ENCODE peak calls at places on chromosomes 6 and 20, in eight cellular contexts. B is colonic mucosa, A is coronary artery, M is pancreas, N is upper lobe of right lung, T is SK-N-SH, S is tibial artery, U is heart right ventricle. W is an unnamed sample.

GRCh38 chr6:92047886-92048285 is 1371.5 kb downstream of the EPHA7 start:
- DNase-seq in U (no peak), N (no peak), A (no peak), S (no peak), B (no peak), M (no peak), T (no peak), W (no peak)

GRCh38 chr6:148760568-148761531 is 14.0 kb downstream of the UST start:
- DNase-seq in B (peak; percentile 41), N (no peak), S (peak; percentile 89), T (no peak), M (no peak), U (peak; percentile 62), A (no peak), W (peak; percentile 95)

GRCh38 chr20:32387262-32387661 is 29.1 kb downstream of the ASXL1 start:
- DNase-seq in S (no peak), B (no peak), A (no peak), M (no peak), T (no peak), U (no peak), N (no peak), W (no peak)

GRCh38 chr20:42258568-42258967 is 640.4 kb upstream of the CHD6 start:
- DNase-seq in B (no peak), A (no peak), N (no peak), M (no peak), U (no peak), T (no peak), S (no peak), W (no peak)

GRCh38 chr6:1554241-1554880 is 55.4 kb upstream of the FOXC1 start:
- DNase-seq in N (no peak), S (no peak), B (no peak), U (no peak), M (no peak), A (no peak), T (no peak), W (no peak)

GRCh38 chr6:99415446-99415845 is 9.7 kb downstream of the PNISR start:
- DNase-seq in T (no peak), S (no peak), B (no peak), A (no peak), N (no peak), U (no peak), M (no peak), W (no peak)

GRCh38 chr6:24093381-24093780 is 32.6 kb upstream of the NRSN1 start:
- DNase-seq in A (no peak), U (no peak), M (no peak), B (no peak), S (no peak), N (no peak), T (no peak), W (no peak)

GRCh38 chr6:17861361-17861760 is 126.1 kb downstream of the KIF13A start:
- DNase-seq in A (no peak), N (no peak), M (no peak), B (no peak), S (no peak), U (no peak), T (no peak), W (no peak)

GRCh38 chr6:17281100-17281496 is at the start of gene RBM24:
- DNase-seq in N (peak; percentile 82), M (peak; percentile 52), T (peak; percentile 78), U (peak; percentile 55), B (peak; percentile 86), A (peak; percentile 79), S (peak; percentile 64), W (peak; percentile 66)

GRCh38 chr20:22207280-22207679 is 377.1 kb downstream of the FOXA2 start:
- DNase-seq in N (no peak), A (no peak), U (no peak), S (no peak), M (no peak), T (no peak), B (no peak), W (no peak)

GRCh38 chr6:168044521-168045130 is 34.4 kb downstream of the FRMD1 start:
- DNase-seq in B (no peak), S (no peak), U (no peak), A (no peak), N (peak; percentile 51), T (no peak), M (no peak), W (no peak)

GRCh38 chr20:36152266-36152665 is 2.3 kb upstream of the EPB41L1 start:
- DNase-seq in M (no peak), S (no peak), B (no peak), T (no peak), U (peak; percentile 64), A (no peak), N (no peak), W (no peak)

GRCh38 chr20:22805219-22805618 is 220.8 kb upstream of the FOXA2 start:
- DNase-seq in T (no peak), N (no peak), B (no peak), U (no peak), A (no peak), S (no peak), M (no peak), W (peak; percentile 91)

GRCh38 chr20:46559685-46560440 is 9.4 kb upstream of the OCSTAMP start:
- DNase-seq in M (no peak), B (no peak), N (no peak), U (no peak), A (no peak), S (no peak), T (no peak), W (no peak)

GRCh38 chr6:77650098-77650663 is 2.7 kb upstream of the MEI4 start:
- DNase-seq in M (peak; percentile 86), S (no peak), U (peak; percentile 47), T (peak; percentile 20), A (peak; percentile 72), N (peak; percentile 67), B (no peak), W (peak; percentile 17)

GRCh38 chr6:33860706-33861474 is 57.1 kb upstream of the MLN start:
- DNase-seq in B (peak; percentile 28), T (no peak), N (no peak), U (no peak), S (no peak), A (no peak), M (no peak), W (peak; percentile 48)

GRCh38 chr6:5030596-5031136 is 26.8 kb upstream of the RPP40 start:
- DNase-seq in U (peak; percentile 68), A (peak; percentile 79), S (peak; percentile 73), N (peak; percentile 81), M (peak; percentile 39), B (peak; percentile 85), T (peak; percentile 74), W (peak; percentile 92)

GRCh38 chr6:122400121-122400450 is 634 bp downstream of the HSF2 start:
- DNase-seq in T (no peak), U (no peak), N (no peak), A (no peak), M (no peak), S (peak; percentile 30), B (no peak), W (peak; percentile 15)

GRCh38 chr6:157512081-157512682 is 131.2 kb downstream of the ZDHHC14 start:
- DNase-seq in M (no peak), T (no peak), U (no peak), S (no peak), N (no peak), A (no peak), B (no peak), W (no peak)

GRCh38 chr6:15442467-15442866 is 196.6 kb downstream of the JARID2 start:
- DNase-seq in A (no peak), B (no peak), M (no peak), T (no peak), N (no peak), S (no peak), U (no peak), W (no peak)

GRCh38 chr6:151451417-151451949 is 443 bp downstream of the RMND1 start:
- DNase-seq in T (no peak), M (no peak), B (no peak), S (no peak), A (no peak), N (no peak), U (no peak), W (no peak)

GRCh38 chr6:151448623-151449022 is 3.3 kb downstream of the RMND1 start:
- DNase-seq in A (no peak), M (no peak), S (no peak), B (no peak), T (no peak), U (no peak), N (no peak), W (no peak)

GRCh38 chr6:151447237-151447636 is 4.7 kb downstream of the RMND1 start:
- DNase-seq in T (no peak), A (no peak), U (no peak), B (no peak), M (no peak), S (no peak), N (no peak), W (no peak)

GRCh38 chr6:151451950-151452749 is at the start of gene RMND1:
- DNase-seq in S (peak; percentile 100), B (peak; percentile 100), M (peak; percentile 100), T (peak; percentile 97), U (peak; percentile 100), N (peak; percentile 100), A (peak; percentile 100), W (peak; percentile 100)

GRCh38 chr6:151452750-151453427 is 963 bp upstream of the RMND1 start:
- DNase-seq in U (peak; percentile 25), A (no peak), S (peak; percentile 57), B (peak; percentile 44), M (peak; percentile 18), N (no peak), T (peak; percentile 23), W (peak; percentile 39)
- TF ChIP-seq CTCF in U (no peak), A (no peak), S (no peak), B (no peak), M (no peak), N (no peak), T (no peak), W (no peak)

GRCh38 chr6:149990672-149991402 is 27.1 kb downstream of the ULBP1 start:
- DNase-seq in M (no peak), A (no peak), S (no peak), U (no peak), N (no peak), T (peak; percentile 39), B (no peak), W (no peak)
- H3K4me3 ChIP-seq in M (peak overlapping the region; percentile 40), A (peak overlapping the region; percentile 63), S (peak overlapping the region; percentile 12), U (peak overlapping the region; percentile 10), N (peak overlapping the region; percentile 33), T (no peak overlapping the region), B (peak overlapping the region; percentile 11), W (peak overlapping the region; percentile 13)

GRCh38 chr6:116530436-116530835 is 15.0 kb downstream of the TRAPPC3L start:
- DNase-seq in B (no peak), T (no peak), N (no peak), S (no peak), A (no peak), U (no peak), M (no peak), W (no peak)
- TF ChIP-seq CTCF in B (no peak), T (no peak), N (no peak), S (no peak), A (no peak), U (no peak), M (no peak), W (no peak)

DNA sequence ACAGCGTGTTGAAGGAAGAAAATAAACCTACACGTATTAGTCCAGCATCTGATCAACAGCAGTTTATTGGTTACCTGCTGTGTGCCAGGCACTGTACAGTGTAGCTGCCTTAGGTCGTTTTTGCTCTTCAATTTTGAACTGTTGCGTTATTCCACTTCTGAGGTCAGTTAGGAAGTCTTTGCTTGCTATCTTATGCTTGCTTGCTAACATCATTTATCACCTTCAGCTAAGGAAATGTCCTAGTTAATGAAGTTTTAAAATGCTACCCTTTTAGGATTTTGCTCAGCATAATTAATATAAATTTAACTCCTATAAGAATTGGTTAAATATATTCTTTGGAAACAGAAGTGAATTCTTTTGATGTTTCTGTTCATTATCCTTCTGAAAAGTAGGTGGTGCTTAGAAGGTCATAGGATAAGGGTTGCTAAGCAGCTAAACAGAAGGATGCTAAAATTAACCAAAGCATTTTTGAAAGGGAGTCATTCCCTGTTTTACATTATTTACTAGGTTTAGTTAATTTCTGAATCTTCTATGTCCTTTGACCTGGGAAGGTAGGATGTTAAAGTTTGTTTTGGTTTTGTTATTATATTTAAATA is 3.4 kb downstream of the RREB1 start:
- DNase-seq in N (no peak), A (no peak), B (no peak), T (no peak), M (no peak), U (no peak), S (no peak), W (no peak)
- H3K4me3 ChIP-seq in N (no peak overlapping the region), A (no peak overlapping the region), B (no peak overlapping the region), T (no peak overlapping the region), M (no peak overlapping the region), U (peak overlapping the region; percentile 87), S (no peak overlapping the region), W (no peak overlapping the region)